ENCODE peak calls at places on chromosome 1, in eight cellular contexts. U is upper lobe of right lung; C is SJSA1; M is Jurkat, Clone E6-1; Z is lung; F is HCT116; A is coronary artery; O is AG04449. V is an unnamed sample.

GRCh38 chr1:170731566-170732261 is 67.8 kb downstream of the PRRX1 start:
- DNase-seq in U (no peak), Z (no peak), O (no peak), M (no peak), A (no peak), C (no peak), F (no peak), V (no peak)

GRCh38 chr1:210250665-210250997 is 18.0 kb downstream of the SERTAD4 start:
- DNase-seq in M (no peak), U (no peak), O (no peak), C (no peak), A (no peak), F (no peak), Z (no peak), V (peak)

GRCh38 chr1:248823517-248824001 is 2.2 kb downstream of the SH3BP5L start:
- DNase-seq in U (no peak), M (no peak), A (peak), C (peak), O (no peak), F (no peak), Z (no peak), V (no peak)

GRCh38 chr1:47752048-47752451 is 245.1 kb downstream of the TRABD2B start:
- DNase-seq in U (no peak), M (no peak), O (no peak), Z (no peak), F (no peak), A (peak), C (peak), V (peak)

GRCh38 chr1:167223144-167224103 is 2.7 kb downstream of the POU2F1 start:
- DNase-seq in U (no peak), C (no peak), F (no peak), M (no peak), O (no peak), A (no peak), Z (no peak), V (no peak)

GRCh38 chr1:155051777-155052398 is 772 bp downstream of the ADAM15 start:
- DNase-seq in F (no peak), U (peak), A (no peak), Z (peak), C (no peak), M (no peak), O (no peak), V (peak)

GRCh38 chr1:219038398-219038797 is 135.3 kb upstream of the LYPLAL1 start:
- DNase-seq in M (no peak), C (no peak), F (no peak), Z (no peak), A (no peak), U (no peak), O (no peak), V (no peak)

GRCh38 chr1:17741052-17741451 is 14.1 kb upstream of the ACTL8 start:
- DNase-seq in U (no peak), A (no peak), O (no peak), F (no peak), Z (no peak), C (no peak), M (no peak), V (no peak)

GRCh38 chr1:118154220-118154619 is 30.8 kb downstream of the SPAG17 start:
- DNase-seq in F (no peak), Z (no peak), U (no peak), C (no peak), A (no peak), O (no peak), M (no peak), V (no peak)

GRCh38 chr1:235047331-235047871 is 81.2 kb downstream of the TOMM20 start:
- DNase-seq in C (no peak), O (no peak), F (no peak), Z (no peak), M (no peak), A (no peak), U (peak), V (no peak)

GRCh38 chr1:45730780-45731319 is 19.6 kb downstream of the IPP start:
- DNase-seq in U (no peak), A (no peak), Z (no peak), C (no peak), O (no peak), F (no peak), M (no peak), V (no peak)

GRCh38 chr1:10236405-10237156 is 26.2 kb downstream of the KIF1B start:
- DNase-seq in A (no peak), Z (no peak), O (peak), U (no peak), C (no peak), F (no peak), M (no peak), V (no peak)

GRCh38 chr1:63618001-63618400 is 24.8 kb downstream of the PGM1 start:
- DNase-seq in C (no peak), U (no peak), M (no peak), A (no peak), Z (no peak), O (no peak), F (no peak), V (no peak)

GRCh38 chr1:221263831-221264767 is 384.9 kb downstream of the HLX start:
- DNase-seq in C (peak), Z (peak), M (peak), F (peak), A (no peak), O (peak), U (no peak), V (peak)

GRCh38 chr1:53621144-53621543 is 117.8 kb downstream of the GLIS1 start:
- DNase-seq in M (no peak), U (peak), C (peak), Z (no peak), F (no peak), O (no peak), A (peak), V (peak)

GRCh38 chr1:79353224-79353623 is 346.7 kb upstream of the ADGRL4 start:
- DNase-seq in Z (no peak), F (peak), O (peak), M (peak), C (peak), A (no peak), U (no peak), V (peak)

GRCh38 chr1:57234459-57234858 is 189.4 kb downstream of the DAB1 start:
- DNase-seq in A (no peak), Z (no peak), C (no peak), U (no peak), M (no peak), O (no peak), F (no peak), V (no peak)

GRCh38 chr1:57229998-57230397 is 193.9 kb downstream of the DAB1 start:
- DNase-seq in M (no peak), O (no peak), A (no peak), F (no peak), Z (no peak), C (no peak), U (no peak), V (no peak)

GRCh38 chr1:57232500-57232899 is 191.4 kb downstream of the DAB1 start:
- DNase-seq in Z (no peak), A (no peak), F (no peak), U (no peak), C (no peak), O (no peak), M (no peak), V (no peak)

DNA sequence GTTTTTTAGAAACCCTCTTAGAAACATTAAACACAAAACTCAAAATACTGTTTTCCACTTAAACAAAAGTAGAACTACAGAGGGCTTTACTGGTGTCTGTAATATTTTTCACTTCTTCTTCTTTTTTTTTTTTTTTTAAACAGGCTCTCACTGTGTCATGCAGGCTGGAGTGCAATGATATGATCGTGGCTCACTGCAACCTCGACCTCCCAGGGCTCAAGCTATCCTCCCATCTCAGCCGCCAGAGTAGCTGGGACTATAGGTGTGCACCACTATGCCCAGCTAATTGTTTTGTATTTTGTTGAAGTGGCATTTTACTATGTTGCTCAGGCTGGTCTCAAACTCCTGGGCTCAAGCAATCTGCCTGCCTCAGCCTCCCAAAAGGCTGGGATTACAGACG is 194.8 kb downstream of the DAB1 start:
- DNase-seq in U (no peak), Z (no peak), O (no peak), M (no peak), A (no peak), C (no peak), F (no peak), V (no peak)
- H3K4me3 ChIP-seq in U (no peak), Z (no peak), O (no peak), M (no peak), A (no peak), C (no peak), F (no peak), V (no peak)

DNA sequence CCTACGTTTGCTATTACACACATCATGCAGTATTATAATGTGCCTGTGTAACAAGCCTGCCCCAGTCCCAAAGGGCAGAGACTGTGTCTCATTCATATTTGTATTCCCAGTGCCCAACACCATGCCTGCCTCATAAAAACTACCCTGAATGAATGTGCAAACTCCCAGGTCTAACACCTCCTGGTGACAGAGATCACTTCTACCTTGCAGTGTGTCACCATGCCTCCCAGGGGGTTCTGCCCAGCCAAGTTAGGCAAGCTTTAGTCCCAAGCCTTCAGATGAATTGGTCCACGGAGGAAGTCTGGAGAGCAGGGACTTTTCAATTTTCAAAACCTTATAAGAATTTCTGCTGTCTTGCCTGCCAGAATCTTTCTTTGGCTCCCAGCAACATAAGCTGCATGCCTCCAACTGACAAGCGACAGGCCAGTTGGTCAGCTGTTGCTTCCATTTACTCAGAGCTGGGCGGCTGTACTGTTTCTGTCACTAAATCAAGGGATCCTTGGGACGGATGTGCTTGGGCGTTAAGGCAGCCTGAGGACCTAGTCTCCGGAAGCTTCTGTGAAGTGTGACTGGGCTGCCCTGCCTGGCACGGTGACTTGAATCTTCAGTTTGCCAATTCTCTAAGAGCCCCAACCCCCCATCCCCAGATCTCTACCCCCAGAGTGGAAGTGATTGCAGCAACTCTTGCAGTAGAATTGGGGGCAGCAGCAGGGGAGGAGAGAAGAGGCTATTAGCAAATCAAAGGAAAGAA is 1.2 kb downstream of the RXRG start:
- DNase-seq in F (no peak), A (no peak), C (no peak), O (no peak), M (no peak), U (no peak), Z (no peak), V (no peak)
- H3K4me3 ChIP-seq in F (no peak), A (peak), C (no peak), O (no peak), M (no peak), U (peak), Z (no peak), V (no peak)

DNA sequence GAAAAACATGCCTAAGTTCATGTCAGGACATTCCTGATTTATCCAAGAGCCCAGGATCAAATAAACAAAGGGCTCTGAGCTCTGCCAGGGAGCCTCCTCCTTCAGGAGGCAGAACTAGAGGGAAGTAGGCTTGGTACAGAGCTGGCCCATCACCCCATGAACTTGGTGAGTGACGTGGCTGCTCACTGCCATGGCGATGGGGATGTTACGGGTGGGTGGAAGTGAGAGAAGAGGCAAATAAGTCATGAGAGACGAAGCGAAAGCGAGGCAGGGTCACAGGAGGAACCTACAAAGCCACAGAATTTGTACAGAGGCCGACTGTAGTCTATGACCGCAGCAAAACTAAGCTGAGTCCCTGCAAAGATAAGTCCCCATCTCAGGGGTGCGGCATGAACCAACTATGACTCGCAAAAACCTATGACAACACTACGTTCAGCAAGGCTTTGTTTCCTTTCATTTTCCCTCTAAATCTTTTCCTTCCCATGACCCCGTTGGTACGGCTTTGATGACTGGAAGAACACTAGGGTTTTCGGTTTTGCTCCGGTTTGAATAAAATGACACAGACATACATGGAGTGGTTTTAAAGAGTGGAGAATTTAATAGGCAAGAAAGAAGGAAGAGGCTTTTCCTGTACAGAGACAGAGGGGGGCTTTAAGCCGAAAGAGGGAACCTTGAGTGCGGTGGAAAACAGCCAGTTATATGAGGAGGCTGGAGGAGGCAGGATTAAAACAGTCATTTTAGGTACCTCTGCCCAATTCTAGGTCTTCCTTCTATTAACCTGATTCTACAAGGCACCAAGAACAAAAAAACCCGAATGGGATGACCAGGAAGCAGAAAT is 74.1 kb downstream of the CD46 start:
- DNase-seq in A (peak), O (no peak), C (no peak), F (no peak), U (peak), Z (peak), M (no peak), V (peak)
- H3K4me3 ChIP-seq in A (peak), O (no peak), C (no peak), F (no peak), U (peak), Z (no peak), M (no peak), V (peak)

GRCh38 chr1:66752671-66753371 is 562 bp downstream of the DYNLT5 start:
- DNase-seq in M (no peak), F (no peak), Z (no peak), C (no peak), O (no peak), U (no peak), A (no peak), V (no peak)
- H3K4me3 ChIP-seq in M (no peak), F (no peak), Z (no peak), C (no peak), O (peak), U (peak), A (peak), V (peak)

GRCh38 chr1:21335088-21335678 is 44.9 kb upstream of the ECE1 start:
- DNase-seq in C (no peak), M (no peak), F (no peak), A (peak), O (no peak), U (no peak), Z (no peak), V (no peak)
- H3K4me3 ChIP-seq in C (peak), M (peak), F (no peak), A (peak), O (peak), U (peak), Z (no peak), V (peak)

DNA sequence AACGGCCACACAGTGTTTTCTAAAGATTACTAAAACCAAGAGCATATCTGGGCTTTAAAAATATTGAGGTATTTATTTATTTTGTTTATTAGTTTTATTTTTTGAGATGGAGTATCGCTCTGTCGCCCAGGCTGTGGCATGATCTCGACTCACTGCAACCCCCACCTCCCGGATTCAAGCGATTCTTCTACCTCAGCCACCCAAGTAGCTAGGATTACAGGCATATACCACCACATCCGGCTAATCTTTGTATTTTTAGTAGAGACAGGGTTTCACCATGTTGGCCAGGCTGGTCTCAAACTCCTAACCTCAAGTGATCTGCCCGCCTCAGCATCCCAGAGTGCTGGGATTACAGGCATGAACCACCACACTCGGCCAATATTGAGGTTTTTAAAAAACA is 23.9 kb downstream of the TMCO4 start:
- DNase-seq in A (no peak), U (no peak), O (no peak), F (no peak), M (no peak), C (no peak), Z (no peak), V (no peak)
- H3K4me3 ChIP-seq in A (no peak), U (no peak), O (no peak), F (no peak), M (no peak), C (no peak), Z (no peak), V (no peak)

GRCh38 chr1:162004441-162004950 is 19.2 kb downstream of the OLFML2B start:
- DNase-seq in O (no peak), F (no peak), Z (no peak), A (no peak), U (no peak), M (peak), C (no peak), V (no peak)

GRCh38 chr1:162003061-162003824 is 20.4 kb downstream of the OLFML2B start:
- DNase-seq in Z (peak), M (no peak), A (no peak), F (no peak), O (peak), U (no peak), C (peak), V (no peak)

GRCh38 chr1:162007485-162007884 is 16.2 kb downstream of the OLFML2B start:
- DNase-seq in U (no peak), M (no peak), C (no peak), Z (no peak), F (no peak), O (no peak), A (no peak), V (no peak)

GRCh38 chr1:162006081-162006480 is 17.6 kb downstream of the OLFML2B start:
- DNase-seq in F (no peak), U (no peak), Z (no peak), C (no peak), O (no peak), A (no peak), M (no peak), V (no peak)

DNA sequence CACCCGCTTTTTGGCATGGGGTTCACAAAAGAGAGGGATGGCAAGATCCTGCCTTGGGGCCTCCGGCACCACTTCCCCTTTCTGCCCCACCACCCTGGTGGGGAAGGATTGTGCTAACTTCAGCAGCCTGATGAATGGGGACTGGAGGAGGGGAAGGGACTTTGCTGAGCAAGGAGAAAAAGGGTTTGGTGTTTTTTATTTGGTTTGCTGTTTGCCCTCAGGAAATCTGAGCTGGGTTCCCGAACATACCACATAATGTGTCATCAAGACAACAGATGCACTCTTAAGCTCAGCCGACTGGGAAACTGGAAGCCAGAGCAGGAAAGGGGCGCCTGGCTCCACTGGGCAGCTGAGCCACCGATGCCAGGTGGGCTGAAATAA is 19.9 kb downstream of the OLFML2B start:
- DNase-seq in F (no peak), C (peak), U (no peak), Z (no peak), M (peak), A (no peak), O (peak), V (no peak)
- H3K4me3 ChIP-seq in F (no peak), C (no peak), U (no peak), Z (no peak), M (no peak), A (peak), O (no peak), V (no peak)

DNA sequence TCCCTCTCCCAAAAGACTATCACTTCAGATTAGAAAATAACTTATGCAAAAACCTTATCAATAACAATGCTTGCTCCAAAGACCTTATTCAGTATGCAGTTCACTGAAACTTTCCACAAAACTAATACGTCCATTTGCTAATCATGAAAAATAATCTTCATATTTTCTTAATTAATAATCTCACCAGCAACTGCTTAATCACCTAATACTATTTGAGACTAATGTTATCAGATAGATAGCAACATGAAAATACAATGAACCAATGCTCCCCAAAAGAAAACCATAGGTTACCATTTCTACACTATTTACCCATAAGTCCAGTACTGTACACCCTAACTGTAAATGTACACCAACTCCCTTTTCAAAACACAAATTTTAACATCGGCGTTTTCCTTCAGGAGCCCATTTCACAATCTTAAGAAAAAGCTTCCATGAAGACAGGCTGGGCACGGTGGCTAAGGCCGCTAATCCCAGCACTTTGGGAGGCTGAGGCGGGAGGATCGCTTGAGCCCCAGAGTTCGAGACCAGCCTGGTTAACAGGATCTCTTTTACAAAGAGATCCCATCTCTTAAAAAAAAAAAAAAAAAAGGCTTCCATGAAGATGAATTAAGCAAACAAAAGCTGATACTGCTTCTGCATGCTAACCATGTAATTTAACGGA is 1.7 kb downstream of the GNB1 start:
- DNase-seq in U (no peak), M (no peak), O (no peak), F (no peak), Z (no peak), C (no peak), A (no peak), V (no peak)
- H3K4me3 ChIP-seq in U (peak), M (peak), O (peak), F (peak), Z (peak), C (peak), A (peak), V (peak)